ENCODE peak calls at places on chromosomes 11 and 22, in ten cellular contexts. One of them, this sample, is unnamed.

GRCh38 chr11:43789700-43790443 is 90.8 kb upstream of the ALKBH3 start:
- DNase-seq in WTC11: no peak
- DNase-seq in tibial nerve: no peak
- DNase-seq in suprapubic skin: no peak
- DNase-seq in fibroblast of pulmonary artery: peak
- DNase-seq in AG09309: peak
- DNase-seq in activated B cell treated with CpG ODN at 0.5 μM for 24 hours: no peak
- DNase-seq in HL-60: no peak
- DNase-seq in coronary artery: no peak
- DNase-seq in cardiac muscle cell: no peak
- DNase-seq in this sample: no peak

GRCh38 chr11:69192282-69192681 is 36.5 kb downstream of the SMIM38 start:
- DNase-seq in WTC11: no peak
- DNase-seq in tibial nerve: no peak
- DNase-seq in suprapubic skin: no peak
- DNase-seq in fibroblast of pulmonary artery: no peak
- DNase-seq in AG09309: no peak
- DNase-seq in activated B cell treated with CpG ODN at 0.5 μM for 24 hours: no peak
- DNase-seq in HL-60: no peak
- DNase-seq in coronary artery: no peak
- DNase-seq in cardiac muscle cell: peak
- DNase-seq in this sample: no peak

GRCh38 chr11:44780940-44781631 is 54.3 kb downstream of the TSPAN18 start:
- DNase-seq in WTC11: no peak
- DNase-seq in tibial nerve: no peak
- DNase-seq in suprapubic skin: peak
- DNase-seq in fibroblast of pulmonary artery: peak
- DNase-seq in AG09309: no peak
- DNase-seq in activated B cell treated with CpG ODN at 0.5 μM for 24 hours: no peak
- DNase-seq in HL-60: no peak
- DNase-seq in coronary artery: peak
- DNase-seq in cardiac muscle cell: peak
- DNase-seq in this sample: no peak

GRCh38 chr22:31970490-31971444 is 26.4 kb downstream of the YWHAH start:
- DNase-seq in WTC11: peak
- DNase-seq in tibial nerve: peak
- DNase-seq in suprapubic skin: peak
- DNase-seq in fibroblast of pulmonary artery: peak
- DNase-seq in AG09309: no peak
- DNase-seq in activated B cell treated with CpG ODN at 0.5 μM for 24 hours: peak
- DNase-seq in HL-60: peak
- DNase-seq in coronary artery: peak
- DNase-seq in cardiac muscle cell: peak
- DNase-seq in this sample: peak

GRCh38 chr11:9601041-9601875 is 27.8 kb downstream of the WEE1 start:
- DNase-seq in WTC11: peak
- DNase-seq in tibial nerve: no peak
- DNase-seq in suprapubic skin: no peak
- DNase-seq in fibroblast of pulmonary artery: peak
- DNase-seq in AG09309: peak
- DNase-seq in activated B cell treated with CpG ODN at 0.5 μM for 24 hours: peak
- DNase-seq in HL-60: peak
- DNase-seq in coronary artery: no peak
- DNase-seq in cardiac muscle cell: no peak
- DNase-seq in this sample: no peak

GRCh38 chr11:57646221-57646620 is 3.5 kb downstream of the YPEL4 start:
- DNase-seq in WTC11: no peak
- DNase-seq in tibial nerve: no peak
- DNase-seq in suprapubic skin: no peak
- DNase-seq in fibroblast of pulmonary artery: no peak
- DNase-seq in AG09309: no peak
- DNase-seq in activated B cell treated with CpG ODN at 0.5 μM for 24 hours: no peak
- DNase-seq in HL-60: no peak
- DNase-seq in coronary artery: no peak
- DNase-seq in cardiac muscle cell: no peak
- DNase-seq in this sample: no peak

GRCh38 chr11:72298931-72299330 is 55.0 kb upstream of the PHOX2A start:
- DNase-seq in WTC11: no peak
- DNase-seq in tibial nerve: no peak
- DNase-seq in suprapubic skin: no peak
- DNase-seq in fibroblast of pulmonary artery: no peak
- DNase-seq in AG09309: no peak
- DNase-seq in activated B cell treated with CpG ODN at 0.5 μM for 24 hours: no peak
- DNase-seq in HL-60: no peak
- DNase-seq in coronary artery: no peak
- DNase-seq in cardiac muscle cell: no peak
- DNase-seq in this sample: peak

GRCh38 chr11:118922745-118923627 is 2.7 kb downstream of the BCL9L start:
- DNase-seq in WTC11: no peak
- DNase-seq in tibial nerve: no peak
- DNase-seq in suprapubic skin: peak
- DNase-seq in fibroblast of pulmonary artery: no peak
- DNase-seq in AG09309: no peak
- DNase-seq in activated B cell treated with CpG ODN at 0.5 μM for 24 hours: no peak
- DNase-seq in HL-60: no peak
- DNase-seq in coronary artery: no peak
- DNase-seq in cardiac muscle cell: no peak
- DNase-seq in this sample: no peak

GRCh38 chr11:81237139-81237538 is 1496.5 kb downstream of the FAM181B start:
- DNase-seq in WTC11: no peak
- DNase-seq in tibial nerve: peak
- DNase-seq in suprapubic skin: no peak
- DNase-seq in fibroblast of pulmonary artery: peak
- DNase-seq in AG09309: no peak
- DNase-seq in activated B cell treated with CpG ODN at 0.5 μM for 24 hours: no peak
- DNase-seq in HL-60: peak
- DNase-seq in coronary artery: no peak
- DNase-seq in cardiac muscle cell: peak
- DNase-seq in this sample: no peak

GRCh38 chr11:61567286-61568061 is 13.4 kb downstream of the SYT7 start:
- DNase-seq in WTC11: peak
- DNase-seq in tibial nerve: peak
- DNase-seq in suprapubic skin: no peak
- DNase-seq in fibroblast of pulmonary artery: peak
- DNase-seq in AG09309: peak
- DNase-seq in activated B cell treated with CpG ODN at 0.5 μM for 24 hours: peak
- DNase-seq in HL-60: peak
- DNase-seq in coronary artery: no peak
- DNase-seq in cardiac muscle cell: peak
- DNase-seq in this sample: peak

GRCh38 chr22:44371741-44372525 is 59.2 kb upstream of the SHISAL1 start:
- DNase-seq in WTC11: peak
- DNase-seq in tibial nerve: no peak
- DNase-seq in suprapubic skin: no peak
- DNase-seq in fibroblast of pulmonary artery: no peak
- DNase-seq in AG09309: no peak
- DNase-seq in activated B cell treated with CpG ODN at 0.5 μM for 24 hours: no peak
- DNase-seq in HL-60: no peak
- DNase-seq in coronary artery: peak
- DNase-seq in cardiac muscle cell: no peak
- DNase-seq in this sample: no peak

GRCh38 chr22:44366372-44367310 is 53.9 kb upstream of the SHISAL1 start:
- DNase-seq in WTC11: no peak
- DNase-seq in tibial nerve: no peak
- DNase-seq in suprapubic skin: peak
- DNase-seq in fibroblast of pulmonary artery: peak
- DNase-seq in AG09309: no peak
- DNase-seq in activated B cell treated with CpG ODN at 0.5 μM for 24 hours: no peak
- DNase-seq in HL-60: no peak
- DNase-seq in coronary artery: peak
- DNase-seq in cardiac muscle cell: no peak
- DNase-seq in this sample: no peak

GRCh38 chr22:44369916-44370804 is 57.4 kb upstream of the SHISAL1 start:
- DNase-seq in WTC11: peak
- DNase-seq in tibial nerve: no peak
- DNase-seq in suprapubic skin: peak
- DNase-seq in fibroblast of pulmonary artery: no peak
- DNase-seq in AG09309: no peak
- DNase-seq in activated B cell treated with CpG ODN at 0.5 μM for 24 hours: no peak
- DNase-seq in HL-60: no peak
- DNase-seq in coronary artery: peak
- DNase-seq in cardiac muscle cell: no peak
- DNase-seq in this sample: no peak

GRCh38 chr22:44368611-44369010 is 55.9 kb upstream of the SHISAL1 start:
- DNase-seq in WTC11: no peak
- DNase-seq in tibial nerve: no peak
- DNase-seq in suprapubic skin: peak
- DNase-seq in fibroblast of pulmonary artery: no peak
- DNase-seq in AG09309: no peak
- DNase-seq in activated B cell treated with CpG ODN at 0.5 μM for 24 hours: no peak
- DNase-seq in HL-60: no peak
- DNase-seq in coronary artery: peak
- DNase-seq in cardiac muscle cell: no peak
- DNase-seq in this sample: no peak

GRCh38 chr22:44369241-44369652 is 56.5 kb upstream of the SHISAL1 start:
- DNase-seq in WTC11: peak
- DNase-seq in tibial nerve: no peak
- DNase-seq in suprapubic skin: peak
- DNase-seq in fibroblast of pulmonary artery: no peak
- DNase-seq in AG09309: no peak
- DNase-seq in activated B cell treated with CpG ODN at 0.5 μM for 24 hours: no peak
- DNase-seq in HL-60: no peak
- DNase-seq in coronary artery: peak
- DNase-seq in cardiac muscle cell: no peak
- DNase-seq in this sample: no peak
- TF ChIP-seq CTCF in WTC11: peak
- TF ChIP-seq CTCF in tibial nerve: no peak
- TF ChIP-seq CTCF in suprapubic skin: no peak
- TF ChIP-seq CTCF in fibroblast of pulmonary artery: peak
- TF ChIP-seq CTCF in AG09309: no peak
- TF ChIP-seq CTCF in activated B cell treated with CpG ODN at 0.5 μM for 24 hours: no peak
- TF ChIP-seq CTCF in HL-60: no peak
- TF ChIP-seq CTCF in coronary artery: no peak
- TF ChIP-seq CTCF in cardiac muscle cell: peak
- TF ChIP-seq CTCF in this sample: peak

GRCh38 chr11:66509131-66509561 is 1.3 kb upstream of the BBS1 start:
- DNase-seq in WTC11: no peak
- DNase-seq in tibial nerve: no peak
- DNase-seq in suprapubic skin: no peak
- DNase-seq in fibroblast of pulmonary artery: no peak
- DNase-seq in AG09309: no peak
- DNase-seq in activated B cell treated with CpG ODN at 0.5 μM for 24 hours: no peak
- DNase-seq in HL-60: no peak
- DNase-seq in coronary artery: no peak
- DNase-seq in cardiac muscle cell: peak
- DNase-seq in this sample: no peak
- TF ChIP-seq CTCF in WTC11: no peak
- TF ChIP-seq CTCF in tibial nerve: no peak
- TF ChIP-seq CTCF in suprapubic skin: no peak
- TF ChIP-seq CTCF in fibroblast of pulmonary artery: no peak
- TF ChIP-seq CTCF in AG09309: no peak
- TF ChIP-seq CTCF in activated B cell treated with CpG ODN at 0.5 μM for 24 hours: no peak
- TF ChIP-seq CTCF in HL-60: no peak
- TF ChIP-seq CTCF in coronary artery: no peak
- TF ChIP-seq CTCF in cardiac muscle cell: no peak
- TF ChIP-seq CTCF in this sample: no peak

DNA sequence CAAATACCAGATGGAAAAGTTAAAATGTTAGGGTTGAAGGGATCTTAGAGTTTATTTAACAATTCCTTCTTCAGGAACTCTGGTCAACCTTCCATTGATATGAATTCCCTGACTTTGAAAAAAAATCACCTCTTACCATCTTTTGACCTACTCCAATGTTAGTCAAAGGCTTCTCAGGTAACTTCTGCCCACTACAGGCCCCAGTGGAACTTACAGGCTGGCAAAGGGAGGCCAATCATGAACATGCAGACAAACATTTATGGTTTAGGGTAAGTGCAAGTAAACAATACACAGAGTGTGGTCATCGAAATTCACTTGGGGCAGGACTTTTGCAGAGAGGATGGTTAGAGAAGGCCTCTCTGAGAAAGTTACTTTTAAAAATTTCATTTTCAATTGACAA is 45.1 kb downstream of the SYN3 start:
- DNase-seq in WTC11: no peak
- DNase-seq in tibial nerve: no peak
- DNase-seq in suprapubic skin: no peak
- DNase-seq in fibroblast of pulmonary artery: no peak
- DNase-seq in AG09309: no peak
- DNase-seq in activated B cell treated with CpG ODN at 0.5 μM for 24 hours: no peak
- DNase-seq in HL-60: no peak
- DNase-seq in coronary artery: no peak
- DNase-seq in cardiac muscle cell: no peak
- DNase-seq in this sample: peak
- TF ChIP-seq CTCF in WTC11: no peak
- TF ChIP-seq CTCF in tibial nerve: no peak
- TF ChIP-seq CTCF in suprapubic skin: no peak
- TF ChIP-seq CTCF in fibroblast of pulmonary artery: no peak
- TF ChIP-seq CTCF in AG09309: no peak
- TF ChIP-seq CTCF in activated B cell treated with CpG ODN at 0.5 μM for 24 hours: no peak
- TF ChIP-seq CTCF in HL-60: no peak
- TF ChIP-seq CTCF in coronary artery: no peak
- TF ChIP-seq CTCF in cardiac muscle cell: no peak
- TF ChIP-seq CTCF in this sample: no peak

DNA sequence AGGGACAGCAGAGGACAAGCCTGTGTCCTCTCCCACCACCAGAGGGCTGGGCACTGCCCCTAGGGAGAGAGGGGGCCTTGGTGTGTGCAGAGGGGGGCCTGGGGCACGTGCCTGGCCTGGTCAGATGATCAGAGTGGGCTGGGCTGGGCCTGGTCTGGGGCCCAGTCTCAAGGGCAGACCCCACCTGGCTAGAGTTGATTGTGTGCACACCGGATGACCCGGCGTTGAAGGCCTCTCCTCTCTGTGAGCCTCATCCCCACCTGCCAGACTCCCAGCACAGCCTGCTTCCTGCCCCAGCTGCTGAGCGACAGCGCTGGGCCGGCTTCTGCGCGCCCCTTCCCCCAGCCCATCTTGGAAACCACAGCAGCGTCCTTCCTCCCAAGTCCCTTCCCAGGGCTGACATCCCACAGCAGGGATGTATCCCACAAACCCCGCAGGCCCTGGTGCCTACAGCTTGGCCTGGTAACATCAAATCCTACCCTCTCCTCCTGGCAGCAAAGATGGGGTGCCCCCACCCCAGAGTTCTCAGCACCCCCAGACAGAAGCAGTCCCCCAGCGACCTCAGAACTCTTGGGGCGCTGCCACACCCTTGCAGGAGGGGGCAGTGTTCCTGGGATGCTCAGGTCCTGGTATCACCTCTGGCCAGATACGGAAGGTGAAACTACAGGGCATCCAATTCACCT is 11.1 kb upstream of the TSSC4 start:
- DNase-seq in WTC11: no peak
- DNase-seq in tibial nerve: no peak
- DNase-seq in suprapubic skin: no peak
- DNase-seq in fibroblast of pulmonary artery: no peak
- DNase-seq in AG09309: no peak
- DNase-seq in activated B cell treated with CpG ODN at 0.5 μM for 24 hours: no peak
- DNase-seq in HL-60: no peak
- DNase-seq in coronary artery: no peak
- DNase-seq in cardiac muscle cell: no peak
- DNase-seq in this sample: no peak
- TF ChIP-seq CTCF in WTC11: no peak
- TF ChIP-seq CTCF in tibial nerve: no peak
- TF ChIP-seq CTCF in suprapubic skin: no peak
- TF ChIP-seq CTCF in fibroblast of pulmonary artery: no peak
- TF ChIP-seq CTCF in AG09309: no peak
- TF ChIP-seq CTCF in activated B cell treated with CpG ODN at 0.5 μM for 24 hours: no peak
- TF ChIP-seq CTCF in HL-60: no peak
- TF ChIP-seq CTCF in coronary artery: no peak
- TF ChIP-seq CTCF in cardiac muscle cell: no peak
- TF ChIP-seq CTCF in this sample: peak

GRCh38 chr11:64251986-64252837 is 882 bp downstream of the PLCB3 start:
- DNase-seq in WTC11: peak
- DNase-seq in tibial nerve: no peak
- DNase-seq in suprapubic skin: no peak
- DNase-seq in fibroblast of pulmonary artery: no peak
- DNase-seq in AG09309: no peak
- DNase-seq in activated B cell treated with CpG ODN at 0.5 μM for 24 hours: no peak
- DNase-seq in HL-60: no peak
- DNase-seq in coronary artery: no peak
- DNase-seq in cardiac muscle cell: no peak
- DNase-seq in this sample: no peak
- TF ChIP-seq CTCF in WTC11: peak
- TF ChIP-seq CTCF in tibial nerve: peak
- TF ChIP-seq CTCF in suprapubic skin: no peak
- TF ChIP-seq CTCF in fibroblast of pulmonary artery: peak
- TF ChIP-seq CTCF in AG09309: peak
- TF ChIP-seq CTCF in activated B cell treated with CpG ODN at 0.5 μM for 24 hours: no peak
- TF ChIP-seq CTCF in HL-60: no peak
- TF ChIP-seq CTCF in coronary artery: no peak
- TF ChIP-seq CTCF in cardiac muscle cell: peak
- TF ChIP-seq CTCF in this sample: peak